ENCODE peak calls at places on chromosomes 13 and 19, in four cellular contexts. One of them, this sample, is unnamed.

GRCh38 chr13:99496322-99497142 is 4.7 kb upstream of the TM9SF2 start:
- DNase-seq in dorsolateral prefrontal cortex: no peak
- DNase-seq in lung: peak; percentile 71
- DNase-seq in endothelial cell of umbilical vein: peak; percentile 72
- DNase-seq in this sample: no peak

GRCh38 chr19:55459950-55460657 is 1.3 kb downstream of the ISOC2 start:
- DNase-seq in endothelial cell of umbilical vein: peak; percentile 46
- DNase-seq in lung: no peak
- DNase-seq in dorsolateral prefrontal cortex: no peak
- DNase-seq in this sample: no peak

GRCh38 chr19:17211547-17212446 is 3.4 kb upstream of the USE1 start:
- DNase-seq in dorsolateral prefrontal cortex: no peak
- DNase-seq in lung: no peak
- DNase-seq in endothelial cell of umbilical vein: no peak
- DNase-seq in this sample: no peak

GRCh38 chr19:51549533-51550324 is 18.3 kb upstream of the SIGLEC6 start:
- DNase-seq in lung: peak; percentile 10
- DNase-seq in dorsolateral prefrontal cortex: no peak
- DNase-seq in endothelial cell of umbilical vein: no peak
- DNase-seq in this sample: no peak

GRCh38 chr19:58544591-58545285 is 874 bp downstream of the TRIM28 start:
- DNase-seq in lung: no peak
- DNase-seq in endothelial cell of umbilical vein: peak; percentile 37
- DNase-seq in dorsolateral prefrontal cortex: no peak
- DNase-seq in this sample: peak; percentile 40

GRCh38 chr13:24168392-24168750 is 7.9 kb downstream of the SPATA13 start:
- DNase-seq in dorsolateral prefrontal cortex: no peak
- DNase-seq in lung: no peak
- DNase-seq in endothelial cell of umbilical vein: no peak
- DNase-seq in this sample: no peak

GRCh38 chr19:48630289-48631036 is 6.7 kb downstream of the DBP start:
- DNase-seq in dorsolateral prefrontal cortex: peak; percentile 67
- DNase-seq in endothelial cell of umbilical vein: peak; percentile 70
- DNase-seq in lung: no peak
- DNase-seq in this sample: no peak

GRCh38 chr19:6739884-6740588 is 556 bp downstream of the TRIP10 start:
- DNase-seq in lung: no peak
- DNase-seq in endothelial cell of umbilical vein: peak; percentile 38
- DNase-seq in dorsolateral prefrontal cortex: no peak
- DNase-seq in this sample: peak; percentile 50

GRCh38 chr13:110885966-110886365 is 28.9 kb downstream of the ANKRD10 start:
- DNase-seq in lung: no peak
- DNase-seq in dorsolateral prefrontal cortex: no peak
- DNase-seq in endothelial cell of umbilical vein: no peak
- DNase-seq in this sample: no peak

GRCh38 chr19:43711751-43712355 is 4.0 kb upstream of the IRGC start:
- DNase-seq in endothelial cell of umbilical vein: no peak
- DNase-seq in dorsolateral prefrontal cortex: no peak
- DNase-seq in lung: no peak
- DNase-seq in this sample: no peak

GRCh38 chr19:4425531-4425930 is 23.1 kb downstream of the CHAF1A start:
- DNase-seq in lung: no peak
- DNase-seq in dorsolateral prefrontal cortex: no peak
- DNase-seq in endothelial cell of umbilical vein: no peak
- DNase-seq in this sample: no peak

GRCh38 chr13:87999141-87999765 is 328.1 kb downstream of the SLITRK5 start:
- DNase-seq in endothelial cell of umbilical vein: no peak
- DNase-seq in dorsolateral prefrontal cortex: no peak
- DNase-seq in lung: no peak
- DNase-seq in this sample: no peak

GRCh38 chr13:108777421-108778420 is 148.3 kb downstream of the MYO16 start:
- DNase-seq in endothelial cell of umbilical vein: no peak
- DNase-seq in dorsolateral prefrontal cortex: no peak
- DNase-seq in lung: no peak
- DNase-seq in this sample: peak; percentile 47

GRCh38 chr13:47420568-47420967 is 523.7 kb upstream of the HTR2A start:
- DNase-seq in lung: no peak
- DNase-seq in dorsolateral prefrontal cortex: no peak
- DNase-seq in endothelial cell of umbilical vein: no peak
- DNase-seq in this sample: no peak

GRCh38 chr19:2424686-2425621 is 2.4 kb downstream of the TIMM13 start:
- DNase-seq in lung: no peak
- DNase-seq in endothelial cell of umbilical vein: peak; percentile 69
- DNase-seq in dorsolateral prefrontal cortex: peak; percentile 34
- DNase-seq in this sample: no peak

GRCh38 chr13:89920461-89920860 is 1427.0 kb upstream of the MIR17HG start:
- DNase-seq in lung: no peak
- DNase-seq in endothelial cell of umbilical vein: no peak
- DNase-seq in dorsolateral prefrontal cortex: no peak
- DNase-seq in this sample: no peak

GRCh38 chr19:7504684-7505083 is 11.2 kb upstream of the ZNF358 start:
- DNase-seq in lung: no peak
- DNase-seq in endothelial cell of umbilical vein: no peak
- DNase-seq in dorsolateral prefrontal cortex: no peak
- DNase-seq in this sample: no peak

GRCh38 chr19:11849264-11849615 is 714 bp downstream of the ZNF439 start:
- DNase-seq in lung: no peak
- DNase-seq in dorsolateral prefrontal cortex: no peak
- DNase-seq in endothelial cell of umbilical vein: no peak
- DNase-seq in this sample: no peak

GRCh38 chr13:105343134-105343806 is 1192.2 kb downstream of the EFNB2 start:
- DNase-seq in dorsolateral prefrontal cortex: no peak
- DNase-seq in endothelial cell of umbilical vein: peak; percentile 13
- DNase-seq in lung: no peak
- DNase-seq in this sample: no peak

GRCh38 chr13:34208326-34208725 is 390.4 kb downstream of the RFC3 start:
- DNase-seq in dorsolateral prefrontal cortex: no peak
- DNase-seq in endothelial cell of umbilical vein: no peak
- DNase-seq in lung: no peak
- DNase-seq in this sample: no peak

GRCh38 chr13:57311009-57311586 is 144.1 kb downstream of the PRR20E start:
- DNase-seq in endothelial cell of umbilical vein: no peak
- DNase-seq in dorsolateral prefrontal cortex: no peak
- DNase-seq in lung: no peak
- DNase-seq in this sample: no peak

GRCh38 chr19:47188507-47189033 is 42.4 kb downstream of the BBC3 start:
- DNase-seq in endothelial cell of umbilical vein: no peak
- DNase-seq in dorsolateral prefrontal cortex: no peak
- DNase-seq in lung: no peak
- DNase-seq in this sample: no peak

GRCh38 chr19:50328257-50329145 is 676 bp downstream of the KCNC3 start:
- DNase-seq in dorsolateral prefrontal cortex: peak; percentile 31
- DNase-seq in endothelial cell of umbilical vein: peak; percentile 7
- DNase-seq in lung: no peak
- DNase-seq in this sample: no peak

GRCh38 chr19:7931221-7932061 is 5.5 kb upstream of the CTXN1 start:
- DNase-seq in dorsolateral prefrontal cortex: no peak
- DNase-seq in lung: no peak
- DNase-seq in endothelial cell of umbilical vein: no peak
- DNase-seq in this sample: no peak

GRCh38 chr19:53545271-53546065 is 7.5 kb downstream of the ZNF331 start:
- DNase-seq in endothelial cell of umbilical vein: peak; percentile 9
- DNase-seq in dorsolateral prefrontal cortex: no peak
- DNase-seq in lung: peak; percentile 30
- DNase-seq in this sample: peak; percentile 76

GRCh38 chr13:112220296-112220875 is 153.4 kb downstream of the SOX1 start:
- DNase-seq in endothelial cell of umbilical vein: no peak
- DNase-seq in lung: no peak
- DNase-seq in dorsolateral prefrontal cortex: no peak
- DNase-seq in this sample: no peak

GRCh38 chr19:7595466-7596133 is at the start of gene CAMSAP3:
- DNase-seq in lung: peak; percentile 43
- DNase-seq in endothelial cell of umbilical vein: no peak
- DNase-seq in dorsolateral prefrontal cortex: peak; percentile 67
- DNase-seq in this sample: no peak

DNA sequence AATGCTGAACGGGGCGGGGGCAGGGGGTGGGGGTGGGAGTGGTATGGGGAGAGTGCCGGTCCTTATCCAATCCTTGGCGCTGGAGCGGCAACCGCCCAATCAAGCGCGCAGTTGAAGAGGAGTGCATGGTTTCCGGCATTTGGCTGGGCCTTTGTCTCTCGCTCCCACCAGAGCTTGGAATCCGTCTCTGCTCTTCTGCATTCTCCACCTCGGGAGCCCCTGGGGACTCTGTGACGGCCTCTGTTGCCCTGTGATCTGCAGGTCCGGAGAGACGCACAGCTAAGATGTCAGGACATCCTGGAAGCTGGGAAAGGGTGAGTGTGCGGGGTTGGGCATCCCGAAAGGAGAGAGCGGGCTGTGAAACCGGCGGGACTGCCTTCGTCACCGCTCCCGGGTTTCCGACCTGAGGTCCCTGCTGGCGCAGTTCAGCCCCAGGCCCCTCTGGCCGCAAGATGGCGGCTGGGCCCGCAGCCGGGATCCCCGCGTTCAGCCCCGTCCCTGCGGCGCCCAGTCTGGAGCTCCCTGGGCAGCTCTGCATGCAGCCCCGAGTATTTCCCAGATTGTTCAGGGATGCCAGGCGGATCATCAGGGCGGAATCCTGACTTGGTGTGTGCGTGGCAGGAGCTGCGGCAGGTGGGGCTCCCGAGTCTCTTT is 53.6 kb upstream of the ZNF254 start:
- DNase-seq in endothelial cell of umbilical vein: peak; percentile 93
- DNase-seq in lung: peak; percentile 91
- DNase-seq in dorsolateral prefrontal cortex: peak; percentile 89
- DNase-seq in this sample: peak; percentile 94
- H3K27ac ChIP-seq in endothelial cell of umbilical vein: peak overlapping the region; percentile 83
- H3K27ac ChIP-seq in lung: peak overlapping the region; percentile 90
- H3K27ac ChIP-seq in dorsolateral prefrontal cortex: peak overlapping the region; percentile 95
- H3K27ac ChIP-seq in this sample: peak overlapping the region; percentile 88

GRCh38 chr19:39427707-39428106 is 8.0 kb downstream of the RPS16 start:
- DNase-seq in lung: no peak
- DNase-seq in endothelial cell of umbilical vein: no peak
- DNase-seq in dorsolateral prefrontal cortex: no peak
- DNase-seq in this sample: no peak
- H3K27ac ChIP-seq in lung: no peak overlapping the region
- H3K27ac ChIP-seq in endothelial cell of umbilical vein: no peak overlapping the region
- H3K27ac ChIP-seq in dorsolateral prefrontal cortex: no peak overlapping the region
- H3K27ac ChIP-seq in this sample: peak overlapping the region; percentile 90

GRCh38 chr13:40637644-40638043 is 28.8 kb downstream of the FOXO1 start:
- DNase-seq in lung: no peak
- DNase-seq in dorsolateral prefrontal cortex: no peak
- DNase-seq in endothelial cell of umbilical vein: peak; percentile 45
- DNase-seq in this sample: no peak
- H3K27ac ChIP-seq in lung: no peak overlapping the region
- H3K27ac ChIP-seq in dorsolateral prefrontal cortex: no peak overlapping the region
- H3K27ac ChIP-seq in endothelial cell of umbilical vein: no peak overlapping the region
- H3K27ac ChIP-seq in this sample: no peak overlapping the region

GRCh38 chr19:28312269-28312668 is 900.7 kb downstream of the UQCRFS1 start:
- DNase-seq in lung: no peak
- DNase-seq in endothelial cell of umbilical vein: no peak
- DNase-seq in dorsolateral prefrontal cortex: no peak
- DNase-seq in this sample: no peak

GRCh38 chr19:28309072-28309471 is 903.9 kb downstream of the UQCRFS1 start:
- DNase-seq in dorsolateral prefrontal cortex: no peak
- DNase-seq in endothelial cell of umbilical vein: no peak
- DNase-seq in lung: no peak
- DNase-seq in this sample: no peak

GRCh38 chr19:28314771-28315170 is 898.2 kb downstream of the UQCRFS1 start:
- DNase-seq in lung: no peak
- DNase-seq in dorsolateral prefrontal cortex: no peak
- DNase-seq in endothelial cell of umbilical vein: no peak
- DNase-seq in this sample: no peak

GRCh38 chr19:28316464-28316863 is 896.5 kb downstream of the UQCRFS1 start:
- DNase-seq in lung: no peak
- DNase-seq in dorsolateral prefrontal cortex: no peak
- DNase-seq in endothelial cell of umbilical vein: no peak
- DNase-seq in this sample: no peak

DNA sequence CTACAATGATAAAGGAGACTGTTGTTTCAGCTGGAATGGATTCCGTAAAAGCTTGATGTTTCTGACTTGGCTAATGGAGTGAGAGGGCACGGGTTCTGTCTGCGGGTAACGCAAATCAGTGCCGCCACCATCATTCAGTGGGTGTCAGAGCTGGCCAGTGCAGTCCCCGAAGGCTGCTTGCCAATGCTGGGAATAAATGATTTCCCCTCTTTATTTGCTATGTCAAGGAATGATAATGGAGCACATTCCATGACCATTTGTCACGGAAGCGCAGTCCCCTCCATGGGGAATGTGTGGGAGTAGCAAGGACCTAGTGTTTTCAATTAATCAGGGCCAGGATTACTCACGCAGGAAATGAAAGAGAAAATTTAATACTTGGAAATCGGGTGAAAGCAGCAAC is 899.3 kb downstream of the UQCRFS1 start:
- DNase-seq in dorsolateral prefrontal cortex: no peak
- DNase-seq in endothelial cell of umbilical vein: peak; percentile 77
- DNase-seq in lung: no peak
- DNase-seq in this sample: no peak
- H3K27ac ChIP-seq in dorsolateral prefrontal cortex: no peak overlapping the region
- H3K27ac ChIP-seq in endothelial cell of umbilical vein: peak overlapping the region; percentile 43
- H3K27ac ChIP-seq in lung: no peak overlapping the region
- H3K27ac ChIP-seq in this sample: no peak overlapping the region

DNA sequence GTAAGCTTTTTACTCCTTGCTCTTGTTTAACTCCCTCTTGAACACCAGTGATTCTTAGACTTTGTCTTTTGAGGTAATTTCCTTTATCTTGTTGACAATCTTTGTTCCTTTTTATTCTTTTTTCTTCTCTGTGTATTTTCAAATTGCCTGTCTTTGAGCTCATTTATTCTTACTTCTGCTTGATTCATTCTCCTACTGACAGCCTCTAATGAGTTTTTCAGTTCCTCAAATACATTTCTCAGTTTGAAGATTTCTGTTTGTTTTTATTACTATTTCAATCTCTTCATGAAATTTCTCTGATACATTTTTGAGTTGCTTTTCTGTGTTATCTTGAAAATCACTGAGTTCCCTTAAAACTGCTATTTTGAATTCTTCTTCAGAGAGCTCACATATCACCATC is 154.1 kb downstream of the ATP8A2 start:
- DNase-seq in lung: no peak
- DNase-seq in endothelial cell of umbilical vein: no peak
- DNase-seq in dorsolateral prefrontal cortex: no peak
- DNase-seq in this sample: no peak
- H3K27ac ChIP-seq in lung: no peak overlapping the region
- H3K27ac ChIP-seq in endothelial cell of umbilical vein: no peak overlapping the region
- H3K27ac ChIP-seq in dorsolateral prefrontal cortex: no peak overlapping the region
- H3K27ac ChIP-seq in this sample: no peak overlapping the region

DNA sequence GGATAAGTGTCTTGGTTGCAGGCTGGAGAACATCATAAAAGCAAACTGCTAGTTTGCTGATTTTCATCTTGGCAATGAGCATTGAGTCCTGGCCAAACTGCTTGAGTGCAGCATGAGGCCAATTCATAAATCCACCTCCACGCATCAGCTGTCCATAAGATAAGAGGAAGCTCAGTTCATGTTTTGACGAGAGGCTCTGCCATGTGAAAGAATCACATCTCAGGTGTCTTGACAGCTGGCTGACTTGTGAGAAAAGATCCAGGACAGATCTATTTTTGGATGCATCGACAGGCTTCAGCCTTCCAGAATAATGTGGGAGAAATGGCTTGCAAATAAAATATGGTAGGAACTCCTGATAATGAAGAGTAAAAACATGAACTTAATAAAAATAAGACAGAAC is 5.4 kb upstream of the ZNF682 start:
- DNase-seq in lung: no peak
- DNase-seq in dorsolateral prefrontal cortex: no peak
- DNase-seq in endothelial cell of umbilical vein: no peak
- DNase-seq in this sample: no peak
- H3K27ac ChIP-seq in lung: no peak overlapping the region
- H3K27ac ChIP-seq in dorsolateral prefrontal cortex: no peak overlapping the region
- H3K27ac ChIP-seq in endothelial cell of umbilical vein: no peak overlapping the region
- H3K27ac ChIP-seq in this sample: no peak overlapping the region

GRCh38 chr19:45102481-45102880 is 9.5 kb downstream of the PPP1R37 start:
- DNase-seq in lung: no peak
- DNase-seq in endothelial cell of umbilical vein: no peak
- DNase-seq in dorsolateral prefrontal cortex: no peak
- DNase-seq in this sample: no peak
- H3K27ac ChIP-seq in lung: no peak overlapping the region
- H3K27ac ChIP-seq in endothelial cell of umbilical vein: no peak overlapping the region
- H3K27ac ChIP-seq in dorsolateral prefrontal cortex: peak overlapping the region; percentile 74
- H3K27ac ChIP-seq in this sample: no peak overlapping the region

This sample was measured in A549.